ENCODE peak calls at places on chromosomes 4 and X, in four cellular contexts. H is HCT116, K is endothelial cell of umbilical vein, J is mesenchymal stem cell. P is an unnamed sample.

GRCh38 chrX:10070714-10071436 is 85.9 kb upstream of the CLCN4 start:
- DNase-seq in H (no peak), K (no peak), J (no peak), P (no peak)

GRCh38 chrX:101419489-101419888 is 11.5 kb downstream of the HNRNPH2 start:
- DNase-seq in H (no peak), K (no peak), J (no peak), P (no peak)

GRCh38 chrX:136692271-136692670 is 44.3 kb downstream of the CD40LG start:
- DNase-seq in H (no peak), K (no peak), J (no peak), P (no peak)

GRCh38 chr4:184612089-184612488 is 37.2 kb downstream of the CASP3 start:
- DNase-seq in H (no peak), K (no peak), J (no peak), P (no peak)

GRCh38 chr4:104859601-104860000 is 287.1 kb upstream of the TET2 start:
- DNase-seq in H (no peak), K (no peak), J (no peak), P (no peak)

GRCh38 chr4:76665139-76665538 is 230.1 kb downstream of the SHROOM3 start:
- DNase-seq in H (peak; percentile 82), K (no peak), J (no peak), P (peak; percentile 76)

GRCh38 chrX:22527302-22527701 is 254.6 kb downstream of the CBLL2 start:
- DNase-seq in H (no peak), K (no peak), J (no peak), P (no peak)

GRCh38 chrX:1582686-1583437 is 8.5 kb upstream of the AKAP17A start:
- DNase-seq in H (peak; percentile 55), K (no peak), J (peak; percentile 76), P (peak; percentile 18)

GRCh38 chr4:151690164-151690856 is 70.5 kb downstream of the GATB start:
- DNase-seq in H (no peak), K (peak; percentile 75), J (peak; percentile 54), P (peak; percentile 77)

GRCh38 chrX:39519213-39519544 is 578.6 kb downstream of the BCOR start:
- DNase-seq in H (no peak), K (peak; percentile 1), J (no peak), P (peak; percentile 20)

GRCh38 chrX:281166-281999 is at the start of gene PLCXD1:
- DNase-seq in H (no peak), K (no peak), J (peak; percentile 71), P (no peak)

GRCh38 chrX:151923648-151924047 is 11.0 kb downstream of the MAGEA4 start:
- DNase-seq in H (no peak), K (no peak), J (no peak), P (no peak)

GRCh38 chr4:102593147-102593546 is 92.0 kb downstream of the NFKB1 start:
- DNase-seq in H (no peak), K (no peak), J (no peak), P (no peak)

GRCh38 chr4:73704314-73705055 is 35.9 kb upstream of the CXCL8 start:
- DNase-seq in H (peak; percentile 82), K (peak; percentile 99), J (peak; percentile 98), P (peak; percentile 100)

GRCh38 chrX:42290608-42291007 is 367.3 kb upstream of the CASK start:
- DNase-seq in H (peak; percentile 6), K (peak; percentile 1), J (peak; percentile 0), P (no peak)

GRCh38 chr4:136400829-136401228 is 1131.5 kb downstream of the PCDH18 start:
- DNase-seq in H (no peak), K (no peak), J (no peak), P (no peak)

GRCh38 chrX:131650637-131651410 is 107.0 kb downstream of the OR13H1 start:
- DNase-seq in H (no peak), K (no peak), J (no peak), P (peak; percentile 39)

GRCh38 chr4:109298279-109299010 is 4.0 kb downstream of the COL25A1 start:
- DNase-seq in H (peak; percentile 38), K (peak; percentile 25), J (no peak), P (no peak)

GRCh38 chrX:2708016-2708415 is 16.9 kb downstream of the CD99 start:
- DNase-seq in H (no peak), K (no peak), J (peak; percentile 46), P (no peak)

GRCh38 chr4:65416875-65417274 is 253.4 kb downstream of the EPHA5 start:
- DNase-seq in H (no peak), K (peak; percentile 80), J (no peak), P (peak; percentile 42)

GRCh38 chr4:38873290-38873949 is 5.8 kb downstream of the FAM114A1 start:
- DNase-seq in H (no peak), K (no peak), J (no peak), P (no peak)

GRCh38 chr4:119851649-119852048 is 215.0 kb downstream of the MAD2L1 start:
- DNase-seq in H (no peak), K (no peak), J (no peak), P (no peak)

GRCh38 chrX:20515841-20516461 is 249.2 kb upstream of the RPS6KA3 start:
- DNase-seq in H (peak; percentile 73), K (peak; percentile 72), J (peak; percentile 79), P (peak; percentile 96)

GRCh38 chr4:164304240-164304639 is 449.7 kb upstream of the SMIM31 start:
- DNase-seq in H (no peak), K (no peak), J (no peak), P (peak; percentile 27)

GRCh38 chr4:101140228-101140627 is 207.1 kb downstream of the PPP3CA start:
- DNase-seq in H (no peak), K (no peak), J (no peak), P (no peak)

GRCh38 chr4:112277220-112277619 is 8.5 kb downstream of the TIFA start:
- DNase-seq in H (no peak), K (no peak), J (no peak), P (no peak)

GRCh38 chrX:68912113-68912980 is 83.5 kb downstream of the EFNB1 start:
- DNase-seq in H (no peak), K (no peak), J (peak; percentile 75), P (no peak)

GRCh38 chrX:150308532-150309157 is 54.5 kb upstream of the MAMLD1 start:
- DNase-seq in H (no peak), K (no peak), J (no peak), P (no peak)

GRCh38 chr4:174707277-174707676 is 121.8 kb downstream of the GLRA3 start:
- DNase-seq in H (no peak), K (no peak), J (no peak), P (no peak)

GRCh38 chr4:137980641-137981040 is 261.5 kb downstream of the SLC7A11 start:
- DNase-seq in H (no peak), K (no peak), J (no peak), P (no peak)

GRCh38 chr4:51858605-51859211 is 15.8 kb downstream of the DCUN1D4 start:
- DNase-seq in H (no peak), K (no peak), J (no peak), P (no peak)

GRCh38 chr4:173722075-173722474 is 192.0 kb upstream of the HAND2 start:
- DNase-seq in H (no peak), K (no peak), J (no peak), P (no peak)

GRCh38 chr4:153471691-153472080 is 5.5 kb downstream of the TMEM131L start:
- DNase-seq in H (no peak), K (no peak), J (no peak), P (no peak)

DNA sequence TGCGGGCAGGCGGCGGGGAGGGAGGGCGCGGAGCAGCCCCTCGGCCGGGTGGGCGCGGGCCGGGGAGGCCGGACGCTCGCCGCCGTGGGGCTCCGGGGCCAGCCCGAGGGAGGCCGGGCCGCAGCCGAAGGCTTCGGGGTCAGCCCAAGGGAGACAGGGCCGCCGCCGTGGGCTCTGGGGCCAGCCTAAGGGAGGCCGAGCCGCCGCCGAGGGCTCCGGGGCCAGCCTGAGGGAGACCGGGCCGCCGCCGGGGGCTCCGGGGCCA is 251 bp downstream of the KIAA0232 start:
- DNase-seq in H (no peak), K (no peak), J (no peak), P (no peak)
- H2AFZ ChIP-seq in H (no peak overlapping the region), K (peak overlapping the region; percentile 27), J (peak overlapping the region; percentile 48), P (peak overlapping the region; percentile 72)

DNA sequence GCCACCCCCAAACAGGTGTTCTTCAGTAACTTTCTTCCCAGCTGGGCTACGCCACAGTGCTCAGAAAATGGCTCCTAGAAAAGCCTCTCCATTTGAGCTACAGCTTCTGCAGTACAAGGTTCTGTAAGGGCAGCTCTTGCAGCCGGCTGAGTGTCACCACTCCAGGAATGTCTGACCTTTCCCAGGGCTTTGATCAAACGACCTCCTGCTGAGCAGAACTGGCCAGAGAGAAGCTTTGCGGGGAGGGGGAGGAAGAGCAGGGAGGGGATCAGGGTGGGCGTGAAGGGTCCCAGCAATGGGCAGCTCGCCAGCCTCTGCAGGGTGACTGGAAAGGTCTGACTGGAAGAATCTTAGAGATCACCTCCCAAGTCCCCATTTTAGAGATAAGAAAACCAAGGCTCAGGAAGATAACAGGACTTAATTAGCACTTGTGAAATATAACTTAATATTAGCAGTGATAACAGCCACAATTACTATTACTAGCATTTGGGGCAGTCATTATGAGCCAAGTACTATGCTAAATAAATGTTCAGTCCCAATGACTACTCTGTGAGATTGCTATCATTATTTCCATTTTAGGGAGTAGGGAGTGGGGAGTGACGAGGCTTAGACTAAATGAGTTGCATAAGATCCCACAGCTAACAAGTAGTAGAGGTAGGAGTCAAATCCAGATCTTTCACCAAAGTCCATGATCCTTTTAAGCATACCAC is 51.1 kb downstream of the LEF1 start:
- DNase-seq in H (no peak), K (no peak), J (peak; percentile 35), P (no peak)
- H3K4me1 ChIP-seq in H (peaks cover 17% of the 10 kb centered on the region), K (no peaks in the 10 kb centered on the region), J (peaks cover 9% of the 10 kb centered on the region), P (peaks cover 4% of the 10 kb centered on the region)

GRCh38 chr4:48968814-48969213 is 17.3 kb upstream of the CWH43 start:
- DNase-seq in H (no peak), K (no peak), J (peak; percentile 50), P (peak; percentile 90)
- H2AFZ ChIP-seq in H (no peak overlapping the region), K (no peak overlapping the region), J (no peak overlapping the region), P (no peak overlapping the region)

GRCh38 chrX:12958461-12958860 is 16.4 kb upstream of the TMSB4X start:
- DNase-seq in H (no peak), K (no peak), J (no peak), P (no peak)
- H3K4me1 ChIP-seq in H (peaks cover 18% of the 10 kb centered on the region), K (peaks cover 26% of the 10 kb centered on the region), J (peaks cover 7% of the 10 kb centered on the region), P (peaks cover 14% of the 10 kb centered on the region)

GRCh38 chr4:81069706-81070331 is 39.3 kb downstream of the BMP3 start:
- DNase-seq in H (peak; percentile 86), K (peak; percentile 71), J (peak; percentile 82), P (peak; percentile 62)
- H2AFZ ChIP-seq in H (no peak overlapping the region), K (no peak overlapping the region), J (no peak overlapping the region), P (no peak overlapping the region)

GRCh38 chrX:16702700-16703599 is 9.5 kb downstream of the CTPS2 start:
- DNase-seq in H (no peak), K (no peak), J (no peak), P (no peak)
- H3K4me1 ChIP-seq in H (no peaks in the 10 kb centered on the region), K (no peaks in the 10 kb centered on the region), J (no peaks in the 10 kb centered on the region), P (no peaks in the 10 kb centered on the region)

GRCh38 chrX:47513697-47514085 is 30.7 kb upstream of the ZNF41 start:
- DNase-seq in H (no peak), K (no peak), J (peak; percentile 52), P (no peak)
- H2AFZ ChIP-seq in H (no peak overlapping the region), K (peak overlapping the region; percentile 54), J (no peak overlapping the region), P (peak overlapping the region; percentile 34)

GRCh38 chr4:168558587-168558986 is 61.7 kb downstream of the PALLD start:
- DNase-seq in H (no peak), K (peak; percentile 95), J (no peak), P (peak; percentile 67)
- H3K4me1 ChIP-seq in H (peaks cover 88% of the 10 kb centered on the region), K (peaks cover 47% of the 10 kb centered on the region), J (peaks cover 12% of the 10 kb centered on the region), P (peaks cover 26% of the 10 kb centered on the region)